ENCODE peak calls at places on chromosomes 16 and 17, in four cellular contexts. H is coronary artery; W is activated CD4-positive, alpha-beta T cell treated with anti-CD3 and anti-CD28 coated beads for 4 hours; E is transverse colon. U is an unnamed sample.

GRCh38 chr17:66574123-66574522 is 260.8 kb upstream of the CACNG5 start:
- DNase-seq in E (no peak), H (no peak), W (no peak), U (no peak)

GRCh38 chr17:73307130-73307529 is 4.7 kb downstream of the CDC42EP4 start:
- DNase-seq in H (no peak), W (no peak), E (peak), U (no peak)

GRCh38 chr17:19554393-19554792 is 20.7 kb downstream of the SLC47A1 start:
- DNase-seq in H (no peak), E (no peak), W (no peak), U (no peak)

GRCh38 chr16:1770328-1771071 is 843 bp downstream of the NME3 start:
- DNase-seq in W (peak), E (peak), H (no peak), U (peak)

GRCh38 chr16:15033309-15033707 is 22.6 kb downstream of the NTAN1 start:
- DNase-seq in H (no peak), E (peak), W (no peak), U (no peak)

GRCh38 chr17:50511058-50511457 is 2.8 kb downstream of the MYCBPAP start:
- DNase-seq in W (no peak), E (no peak), H (no peak), U (peak)

GRCh38 chr16:87203060-87203656 is 114.0 kb downstream of the C16orf95 start:
- DNase-seq in H (no peak), E (peak), W (no peak), U (peak)

GRCh38 chr17:78502611-78503148 is 74.5 kb downstream of the DNAH17 start:
- DNase-seq in W (no peak), H (no peak), E (no peak), U (no peak)

GRCh38 chr17:32723310-32723955 is 153.5 kb downstream of the MYO1D start:
- DNase-seq in H (no peak), W (no peak), E (no peak), U (no peak)

GRCh38 chr17:80071116-80071980 is 30.0 kb upstream of the GAA start:
- DNase-seq in H (peak), W (no peak), E (peak), U (no peak)

GRCh38 chr16:69535123-69536050 is 30.4 kb upstream of the NFAT5 start:
- DNase-seq in E (no peak), H (no peak), W (no peak), U (no peak)

GRCh38 chr16:72664122-72664479 is 383.8 kb downstream of the ZFHX3 start:
- DNase-seq in W (no peak), H (no peak), E (no peak), U (no peak)

GRCh38 chr16:81532491-81533174 is 88.0 kb downstream of the CMIP start:
- DNase-seq in H (no peak), W (no peak), E (peak), U (no peak)